ENCODE peak calls at places on chromosomes 4 and X, in seven cellular contexts. F is K562, K is heart left ventricle, W is body of pancreas, D is tibial nerve, Z is HepG2, U is A549. S is an unnamed sample. For H3K4me1, the result is how much of the 10 kb centered on the place peaks cover.

GRCh38 chr4:40710484-40711269 is 39.1 kb upstream of the NSUN7 start:
- DNase-seq in F (no peak), K (no peak), W (no peak), D (no peak), Z (no peak), U (no peak), S (no peak)

GRCh38 chrX:70087857-70088256 is 25.6 kb downstream of the OTUD6A start:
- DNase-seq in F (no peak), K (no peak), W (peak), D (peak), Z (no peak), U (no peak), S (no peak)

GRCh38 chr4:166169111-166169510 is 296.1 kb downstream of the TLL1 start:
- DNase-seq in F (no peak), K (no peak), W (no peak), D (no peak), Z (peak), U (no peak), S (no peak)

GRCh38 chrX:119228506-119229290 is 7.4 kb upstream of the PGRMC1 start:
- DNase-seq in F (no peak), K (no peak), W (no peak), D (no peak), Z (no peak), U (no peak), S (no peak)

GRCh38 chr4:13359809-13360208 is 124.3 kb downstream of the RAB28 start:
- DNase-seq in F (no peak), K (no peak), W (no peak), D (no peak), Z (no peak), U (no peak), S (no peak)

GRCh38 chrX:8849462-8849861 is 48.3 kb upstream of the FAM9A start:
- DNase-seq in F (no peak), K (no peak), W (no peak), D (no peak), Z (peak), U (no peak), S (no peak)

GRCh38 chr4:66097271-66097670 is 427.0 kb upstream of the EPHA5 start:
- DNase-seq in F (no peak), K (no peak), W (no peak), D (no peak), Z (peak), U (no peak), S (no peak)

GRCh38 chr4:153758688-153759406 is 977 bp downstream of the RNF175 start:
- DNase-seq in F (no peak), K (no peak), W (no peak), D (no peak), Z (no peak), U (no peak), S (no peak)

GRCh38 chrX:155031657-155032056 is 5.0 kb downstream of the FUNDC2 start:
- DNase-seq in F (no peak), K (no peak), W (no peak), D (no peak), Z (no peak), U (no peak), S (no peak)

GRCh38 chr4:101307901-101308300 is 39.4 kb downstream of the PPP3CA start:
- DNase-seq in F (no peak), K (no peak), W (no peak), D (no peak), Z (no peak), U (no peak), S (no peak)

GRCh38 chr4:5760936-5761480 is 50.0 kb downstream of the EVC start:
- DNase-seq in F (no peak), K (no peak), W (no peak), D (no peak), Z (no peak), U (no peak), S (no peak)

GRCh38 chr4:183186803-183187202 is 87.7 kb downstream of the WWC2 start:
- DNase-seq in F (no peak), K (no peak), W (no peak), D (no peak), Z (no peak), U (no peak), S (no peak)

GRCh38 chrX:17374619-17375360 is at the start of gene NHS:
- DNase-seq in F (peak), K (peak), W (peak), D (peak), Z (no peak), U (peak), S (peak)

GRCh38 chr4:77776182-77777134 is 42.7 kb downstream of the CNOT6L start:
- DNase-seq in F (no peak), K (no peak), W (no peak), D (no peak), Z (no peak), U (no peak), S (peak)

GRCh38 chr4:104909376-104909775 is 237.3 kb upstream of the TET2 start:
- DNase-seq in F (no peak), K (no peak), W (no peak), D (no peak), Z (no peak), U (no peak), S (no peak)

GRCh38 chr4:98610926-98611325 is 47.5 kb downstream of the TSPAN5 start:
- DNase-seq in F (no peak), K (no peak), W (no peak), D (no peak), Z (no peak), U (no peak), S (no peak)

GRCh38 chr4:102503301-102503746 is 2.2 kb downstream of the NFKB1 start:
- DNase-seq in F (no peak), K (no peak), W (no peak), D (no peak), Z (peak), U (no peak), S (no peak)

GRCh38 chr4:82890913-82891727 is at the start of gene SEC31A:
- DNase-seq in F (peak), K (peak), W (peak), D (peak), Z (peak), U (peak), S (peak)
- TF ChIP-seq CTCF in F (no peak), K (no peak), W (no peak), D (peak), Z (peak), U (no peak), S (no peak)

DNA sequence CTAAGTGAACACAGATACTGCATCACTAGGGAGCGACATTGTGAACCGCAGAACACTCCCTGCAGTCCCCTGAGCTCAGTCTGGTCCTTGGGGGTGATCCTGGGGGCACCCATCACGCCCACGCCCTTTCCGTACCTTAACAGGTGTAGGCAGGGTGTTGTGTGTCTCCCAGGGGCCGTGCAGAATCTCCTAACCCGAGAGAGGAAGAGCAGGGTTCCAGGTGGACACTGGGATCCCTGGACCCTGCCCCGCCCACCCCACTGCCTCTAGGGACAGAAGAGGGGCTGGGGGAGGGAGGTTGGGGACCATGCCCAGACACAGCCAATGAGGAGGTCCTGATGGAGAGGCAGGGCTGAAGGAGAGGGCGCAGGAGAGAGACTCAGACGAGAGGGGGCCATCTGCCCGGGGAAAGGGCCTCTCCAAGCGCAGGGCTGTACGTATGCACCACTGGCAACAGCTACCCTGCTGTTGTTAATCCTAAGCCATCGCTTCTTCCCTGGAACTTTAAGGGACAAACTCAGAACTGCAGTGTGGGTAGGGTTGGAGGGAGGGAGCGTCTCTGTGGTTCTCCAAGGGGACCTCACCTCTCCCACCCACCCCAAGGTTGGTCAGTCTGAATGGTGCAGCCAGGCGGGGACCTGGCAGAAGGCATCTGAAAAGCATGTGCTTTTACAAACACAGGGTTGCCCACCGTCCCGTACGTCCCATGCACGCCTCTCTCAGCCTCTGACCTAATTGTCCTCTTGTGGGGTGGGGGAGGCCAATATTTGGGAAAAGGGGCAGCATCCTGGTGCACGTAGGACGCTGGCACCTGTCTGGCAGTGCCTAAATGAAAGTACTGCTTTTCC is 2.4 kb downstream of the P2RY8 start:
- DNase-seq in F (peak), K (no peak), W (no peak), D (no peak), Z (no peak), U (no peak), S (no peak)
- TF ChIP-seq POLR2A in F (no peak), K (no peak), W (no peak), D (no peak), Z (no peak), U (no peak), S (no peak)

DNA sequence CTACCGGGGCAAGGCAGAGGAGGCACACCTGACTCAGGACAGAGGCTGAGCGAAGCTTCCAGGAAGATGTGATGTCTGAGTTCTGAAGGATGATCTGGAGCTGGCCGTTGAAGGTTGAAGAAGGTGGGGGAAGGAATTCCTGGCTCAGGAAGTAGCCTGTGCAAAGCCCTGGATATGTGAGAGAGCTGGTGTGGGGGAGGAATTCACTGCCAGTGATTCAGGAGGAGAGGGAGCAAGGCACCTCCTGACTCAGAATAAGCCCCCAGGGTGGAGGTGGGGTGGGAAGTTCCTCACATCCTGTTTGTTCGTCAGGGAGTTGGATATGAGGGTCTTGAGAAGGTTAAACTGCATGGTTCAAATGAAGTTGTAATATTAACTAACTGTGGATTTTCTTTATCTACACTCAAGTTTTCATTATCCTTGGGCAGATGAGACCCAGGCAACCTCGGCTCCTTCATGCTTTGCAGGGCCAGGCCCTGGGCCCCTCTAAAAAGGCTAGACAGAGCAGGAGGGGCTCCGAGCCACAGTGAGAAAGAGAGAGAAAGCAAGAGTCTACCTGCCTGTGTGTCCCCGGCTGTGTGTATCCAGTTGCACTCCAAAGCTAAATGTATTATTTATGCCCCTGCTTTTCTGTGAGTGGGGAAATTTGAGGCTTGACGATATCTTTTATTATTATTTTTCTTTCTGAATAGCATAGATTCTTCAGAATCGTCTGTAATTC is 7.1 kb downstream of the NHSL2 start:
- DNase-seq in F (no peak), K (no peak), W (no peak), D (no peak), Z (no peak), U (no peak), S (no peak)
- H3K4me1 ChIP-seq in F (under half), K (under half), W (under half), D (under half), Z (under half), U (under half), S (under half)

GRCh38 chrX:20530319-20530979 is 263.7 kb upstream of the RPS6KA3 start:
- DNase-seq in F (peak), K (no peak), W (peak), D (peak), Z (peak), U (peak), S (peak)

GRCh38 chrX:20529301-20529700 is 262.6 kb upstream of the RPS6KA3 start:
- DNase-seq in F (no peak), K (no peak), W (no peak), D (no peak), Z (no peak), U (no peak), S (no peak)

GRCh38 chrX:20527041-20527440 is 260.3 kb upstream of the RPS6KA3 start:
- DNase-seq in F (no peak), K (no peak), W (no peak), D (no peak), Z (peak), U (no peak), S (no peak)

GRCh38 chrX:20529711-20530110 is 263.0 kb upstream of the RPS6KA3 start:
- DNase-seq in F (no peak), K (no peak), W (no peak), D (no peak), Z (no peak), U (no peak), S (no peak)

GRCh38 chrX:20527458-20528099 is 260.9 kb upstream of the RPS6KA3 start:
- DNase-seq in F (peak), K (no peak), W (no peak), D (peak), Z (peak), U (peak), S (no peak)
- TF ChIP-seq CTCF in F (peak), K (peak), W (peak), D (peak), Z (peak), U (peak), S (peak)